ENCODE peak calls at places on chromosomes 13 and 19, in four cellular contexts. One of them, this sample, is unnamed.

GRCh38 chr13:30565658-30566057 is 52.1 kb upstream of the USPL1 start:
- ATAC-seq in PC-3: no peak
- ATAC-seq in CD8-positive, alpha-beta T cell: no peak
- ATAC-seq in psoas muscle: no peak
- ATAC-seq in this sample: no peak

GRCh38 chr13:106867249-106867648 is 299.3 kb upstream of the ARGLU1 start:
- ATAC-seq in PC-3: peak
- ATAC-seq in psoas muscle: no peak
- ATAC-seq in CD8-positive, alpha-beta T cell: no peak
- ATAC-seq in this sample: no peak

GRCh38 chr19:38055655-38056521 is 148.9 kb downstream of the SIPA1L3 start:
- ATAC-seq in PC-3: no peak
- ATAC-seq in CD8-positive, alpha-beta T cell: peak
- ATAC-seq in psoas muscle: no peak
- ATAC-seq in this sample: no peak

GRCh38 chr13:43787998-43788397 is 1.2 kb upstream of the ENOX1 start:
- ATAC-seq in CD8-positive, alpha-beta T cell: no peak
- ATAC-seq in psoas muscle: no peak
- ATAC-seq in PC-3: peak
- ATAC-seq in this sample: no peak

GRCh38 chr19:14050512-14050911 is 11.4 kb downstream of the PALM3 start:
- ATAC-seq in PC-3: no peak
- ATAC-seq in psoas muscle: no peak
- ATAC-seq in CD8-positive, alpha-beta T cell: no peak
- ATAC-seq in this sample: no peak

GRCh38 chr13:41231786-41232185 is 31.6 kb downstream of the MTRF1 start:
- ATAC-seq in PC-3: no peak
- ATAC-seq in psoas muscle: no peak
- ATAC-seq in CD8-positive, alpha-beta T cell: no peak
- ATAC-seq in this sample: no peak

GRCh38 chr13:34155931-34156607 is 338.1 kb downstream of the RFC3 start:
- ATAC-seq in psoas muscle: no peak
- ATAC-seq in PC-3: peak
- ATAC-seq in CD8-positive, alpha-beta T cell: no peak
- ATAC-seq in this sample: no peak

GRCh38 chr13:85719749-85720148 is 79.5 kb downstream of the SLITRK6 start:
- ATAC-seq in psoas muscle: no peak
- ATAC-seq in CD8-positive, alpha-beta T cell: no peak
- ATAC-seq in PC-3: no peak
- ATAC-seq in this sample: no peak

GRCh38 chr13:50396001-50396400 is 380.8 kb downstream of the KCNRG start:
- ATAC-seq in psoas muscle: peak
- ATAC-seq in PC-3: no peak
- ATAC-seq in CD8-positive, alpha-beta T cell: no peak
- ATAC-seq in this sample: no peak

GRCh38 chr19:35099897-35100275 is 15.7 kb upstream of the FXYD3 start:
- ATAC-seq in CD8-positive, alpha-beta T cell: no peak
- ATAC-seq in PC-3: no peak
- ATAC-seq in psoas muscle: no peak
- ATAC-seq in this sample: no peak

GRCh38 chr19:28569132-28570114 is 643.5 kb downstream of the UQCRFS1 start:
- ATAC-seq in CD8-positive, alpha-beta T cell: no peak
- ATAC-seq in psoas muscle: no peak
- ATAC-seq in PC-3: no peak
- ATAC-seq in this sample: no peak
- H3K4me3 ChIP-seq in CD8-positive, alpha-beta T cell: no peak
- H3K4me3 ChIP-seq in psoas muscle: no peak
- H3K4me3 ChIP-seq in PC-3: no peak
- H3K4me3 ChIP-seq in this sample: no peak

DNA sequence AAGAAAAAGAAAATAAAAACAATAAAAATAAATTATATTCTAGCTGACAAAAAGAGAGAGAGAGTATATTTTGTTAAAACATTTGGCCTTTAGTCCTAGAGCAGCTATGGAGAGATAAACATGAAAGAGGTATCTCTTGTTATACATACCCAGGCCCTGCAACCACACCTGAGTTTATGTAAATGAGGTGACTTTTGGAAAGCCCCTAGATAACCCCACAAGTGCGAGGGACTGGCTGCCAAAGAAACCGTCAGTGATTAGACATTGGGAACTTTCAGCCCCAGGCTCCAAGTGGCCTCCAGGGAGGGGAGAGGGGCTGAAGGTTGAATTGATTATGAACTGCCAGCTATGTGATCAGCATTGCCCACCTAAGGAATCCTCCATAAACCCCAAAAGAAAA is 2.1 kb upstream of the NLRP7 start:
- ATAC-seq in CD8-positive, alpha-beta T cell: no peak
- ATAC-seq in psoas muscle: no peak
- ATAC-seq in PC-3: no peak
- ATAC-seq in this sample: no peak
- H3K4me3 ChIP-seq in CD8-positive, alpha-beta T cell: no peak
- H3K4me3 ChIP-seq in psoas muscle: no peak
- H3K4me3 ChIP-seq in PC-3: no peak
- H3K4me3 ChIP-seq in this sample: no peak

GRCh38 chr19:49680473-49681351 is 3.6 kb downstream of the PRMT1 start:
- ATAC-seq in CD8-positive, alpha-beta T cell: peak
- ATAC-seq in PC-3: peak
- ATAC-seq in psoas muscle: peak
- ATAC-seq in this sample: no peak

GRCh38 chr19:49681830-49682229 is 4.8 kb downstream of the PRMT1 start:
- ATAC-seq in CD8-positive, alpha-beta T cell: no peak
- ATAC-seq in PC-3: no peak
- ATAC-seq in psoas muscle: no peak
- ATAC-seq in this sample: no peak

GRCh38 chr19:49678970-49679831 is 2.1 kb downstream of the PRMT1 start:
- ATAC-seq in PC-3: no peak
- ATAC-seq in CD8-positive, alpha-beta T cell: no peak
- ATAC-seq in psoas muscle: peak
- ATAC-seq in this sample: no peak

GRCh38 chr19:49677901-49678674 is 1.0 kb downstream of the PRMT1 start:
- ATAC-seq in CD8-positive, alpha-beta T cell: peak
- ATAC-seq in psoas muscle: no peak
- ATAC-seq in PC-3: no peak
- ATAC-seq in this sample: no peak

DNA sequence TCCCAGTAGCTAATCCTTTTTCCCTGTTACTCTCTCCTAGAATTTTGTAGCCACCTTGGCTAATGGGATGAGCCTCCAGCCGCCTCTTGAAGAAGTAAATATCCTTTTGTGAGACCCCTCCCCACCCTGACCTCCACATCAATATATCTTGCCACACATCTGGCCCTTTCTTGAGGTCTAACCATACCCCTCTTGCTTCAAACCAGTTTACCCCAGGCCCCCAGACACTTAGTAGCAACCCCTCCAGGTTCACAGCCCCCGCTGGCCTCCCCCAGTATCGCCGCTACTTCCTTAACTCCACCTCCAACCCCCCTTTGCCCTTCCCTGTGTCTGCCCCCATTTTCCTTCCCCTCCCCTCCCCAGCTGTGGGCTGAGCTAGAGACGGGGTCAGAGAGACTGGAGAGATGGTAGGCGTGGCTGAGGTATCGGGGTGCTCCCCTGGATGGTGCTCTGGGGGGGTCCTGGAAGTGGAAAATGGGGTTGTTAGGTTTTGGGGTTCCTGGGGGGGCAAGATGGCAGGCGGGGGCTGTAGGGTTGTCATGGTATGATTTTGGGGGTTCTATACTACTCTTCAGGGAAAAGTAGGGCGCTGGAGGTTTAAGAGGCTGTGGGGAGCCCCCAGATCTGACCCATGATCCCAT is 2.9 kb downstream of the PRMT1 start:
- ATAC-seq in psoas muscle: no peak
- ATAC-seq in CD8-positive, alpha-beta T cell: no peak
- ATAC-seq in PC-3: no peak
- ATAC-seq in this sample: no peak
- H3K4me3 ChIP-seq in psoas muscle: peak
- H3K4me3 ChIP-seq in CD8-positive, alpha-beta T cell: no peak
- H3K4me3 ChIP-seq in PC-3: no peak
- H3K4me3 ChIP-seq in this sample: no peak

GRCh38 chr13:49259586-49259985 is 11.9 kb downstream of the CDADC1 start:
- ATAC-seq in psoas muscle: no peak
- ATAC-seq in CD8-positive, alpha-beta T cell: no peak
- ATAC-seq in PC-3: no peak
- ATAC-seq in this sample: no peak

GRCh38 chr13:49253997-49254396 is 6.3 kb downstream of the CDADC1 start:
- ATAC-seq in psoas muscle: no peak
- ATAC-seq in PC-3: no peak
- ATAC-seq in CD8-positive, alpha-beta T cell: no peak
- ATAC-seq in this sample: no peak

GRCh38 chr13:49262634-49263033 is 14.9 kb downstream of the CDADC1 start:
- ATAC-seq in PC-3: no peak
- ATAC-seq in CD8-positive, alpha-beta T cell: no peak
- ATAC-seq in psoas muscle: no peak
- ATAC-seq in this sample: no peak

GRCh38 chr13:49256841-49257240 is 9.1 kb downstream of the CDADC1 start:
- ATAC-seq in CD8-positive, alpha-beta T cell: no peak
- ATAC-seq in psoas muscle: no peak
- ATAC-seq in PC-3: no peak
- ATAC-seq in this sample: no peak

DNA sequence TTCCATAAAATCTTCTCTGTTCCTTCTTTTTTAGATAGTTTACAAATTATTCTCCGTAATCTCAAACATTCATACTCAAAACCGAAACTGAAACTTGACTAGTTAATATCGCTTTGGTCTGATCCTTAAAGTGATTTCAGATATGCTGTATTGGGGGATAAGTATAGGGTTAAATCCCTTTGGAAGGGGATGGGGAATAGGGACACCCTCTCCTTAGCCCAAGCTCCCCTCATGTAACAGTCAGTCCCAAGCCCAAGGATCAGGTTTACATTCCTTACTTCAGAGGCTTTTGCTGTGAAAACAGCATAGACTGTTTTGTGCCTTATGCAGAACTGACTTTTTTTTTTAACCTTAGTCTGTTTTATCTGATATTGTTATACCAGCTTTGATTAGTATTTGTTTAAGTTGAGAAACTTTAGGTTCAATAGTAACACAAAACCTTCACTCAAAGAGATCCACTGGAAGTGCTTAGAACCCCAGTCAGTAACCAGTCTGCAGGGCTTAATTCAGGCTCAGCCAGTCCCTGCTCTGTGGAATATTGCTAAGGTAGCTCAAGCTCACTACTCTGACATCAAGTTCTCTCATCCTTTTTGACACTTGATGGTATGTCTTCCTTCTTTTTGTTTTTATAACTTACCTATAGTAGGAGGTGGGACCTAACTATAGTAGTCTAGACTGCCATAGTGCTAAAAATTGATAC is 10.5 kb downstream of the CDADC1 start:
- ATAC-seq in PC-3: no peak
- ATAC-seq in CD8-positive, alpha-beta T cell: peak
- ATAC-seq in psoas muscle: no peak
- ATAC-seq in this sample: no peak
- H3K4me3 ChIP-seq in PC-3: no peak
- H3K4me3 ChIP-seq in CD8-positive, alpha-beta T cell: peak
- H3K4me3 ChIP-seq in psoas muscle: peak
- H3K4me3 ChIP-seq in this sample: no peak

This sample was measured in gastroesophageal sphincter.